ENCODE peak calls at places on chromosomes 13 and 19, in ten cellular contexts. One of them, this sample, is unnamed.
A peak's percentile ranks its signal among the peaks of the same experiment; 100 is the strongest.

GRCh38 chr13:51261610-51262249 is 39.5 kb downstream of the FAM124A start:
- DNase-seq in ecto neural progenitor cell: no peak
- DNase-seq in fibroblast of mammary gland: no peak
- DNase-seq in cardiac muscle cell: no peak
- DNase-seq in T-helper 9 cell: no peak
- DNase-seq in activated CD4-positive, alpha-beta T cell treated with anti-CD3 and anti-CD28 coated beads for 36 hours: no peak
- DNase-seq in mesothelial cell of epicardium: no peak
- DNase-seq in type B pancreatic cell: no peak
- DNase-seq in KG1: no peak
- DNase-seq in mucosa of descending colon: no peak
- DNase-seq in this sample: no peak

GRCh38 chr13:97566907-97567306 is 132.9 kb downstream of the RAP2A start:
- DNase-seq in type B pancreatic cell: no peak
- DNase-seq in mucosa of descending colon: no peak
- DNase-seq in fibroblast of mammary gland: no peak
- DNase-seq in KG1: no peak
- DNase-seq in activated CD4-positive, alpha-beta T cell treated with anti-CD3 and anti-CD28 coated beads for 36 hours: no peak
- DNase-seq in ecto neural progenitor cell: no peak
- DNase-seq in mesothelial cell of epicardium: no peak
- DNase-seq in cardiac muscle cell: no peak
- DNase-seq in T-helper 9 cell: no peak
- DNase-seq in this sample: no peak

GRCh38 chr13:93559718-93560117 is 333.1 kb downstream of the GPC6 start:
- DNase-seq in ecto neural progenitor cell: no peak
- DNase-seq in T-helper 9 cell: no peak
- DNase-seq in mesothelial cell of epicardium: no peak
- DNase-seq in KG1: no peak
- DNase-seq in activated CD4-positive, alpha-beta T cell treated with anti-CD3 and anti-CD28 coated beads for 36 hours: no peak
- DNase-seq in fibroblast of mammary gland: peak; percentile 94
- DNase-seq in cardiac muscle cell: peak; percentile 76
- DNase-seq in type B pancreatic cell: no peak
- DNase-seq in mucosa of descending colon: no peak
- DNase-seq in this sample: no peak

GRCh38 chr19:46107371-46107770 is 17.1 kb downstream of the IGFL3 start:
- DNase-seq in fibroblast of mammary gland: peak; percentile 57
- DNase-seq in type B pancreatic cell: no peak
- DNase-seq in mesothelial cell of epicardium: no peak
- DNase-seq in KG1: no peak
- DNase-seq in T-helper 9 cell: no peak
- DNase-seq in cardiac muscle cell: peak; percentile 67
- DNase-seq in mucosa of descending colon: no peak
- DNase-seq in ecto neural progenitor cell: no peak
- DNase-seq in activated CD4-positive, alpha-beta T cell treated with anti-CD3 and anti-CD28 coated beads for 36 hours: no peak
- DNase-seq in this sample: no peak

GRCh38 chr19:16670291-16670690 is 9.4 kb downstream of the TMEM38A start:
- DNase-seq in KG1: no peak
- DNase-seq in type B pancreatic cell: no peak
- DNase-seq in cardiac muscle cell: no peak
- DNase-seq in fibroblast of mammary gland: no peak
- DNase-seq in mucosa of descending colon: no peak
- DNase-seq in ecto neural progenitor cell: no peak
- DNase-seq in mesothelial cell of epicardium: no peak
- DNase-seq in activated CD4-positive, alpha-beta T cell treated with anti-CD3 and anti-CD28 coated beads for 36 hours: no peak
- DNase-seq in T-helper 9 cell: no peak
- DNase-seq in this sample: no peak

GRCh38 chr13:66635526-66635925 is 594.6 kb downstream of the PCDH9 start:
- DNase-seq in cardiac muscle cell: peak; percentile 79
- DNase-seq in fibroblast of mammary gland: peak; percentile 85
- DNase-seq in type B pancreatic cell: no peak
- DNase-seq in activated CD4-positive, alpha-beta T cell treated with anti-CD3 and anti-CD28 coated beads for 36 hours: no peak
- DNase-seq in ecto neural progenitor cell: no peak
- DNase-seq in mucosa of descending colon: no peak
- DNase-seq in T-helper 9 cell: no peak
- DNase-seq in mesothelial cell of epicardium: no peak
- DNase-seq in KG1: no peak
- DNase-seq in this sample: no peak

GRCh38 chr19:33241091-33241529 is 15.5 kb upstream of the SLC7A10 start:
- DNase-seq in T-helper 9 cell: no peak
- DNase-seq in KG1: no peak
- DNase-seq in type B pancreatic cell: no peak
- DNase-seq in cardiac muscle cell: no peak
- DNase-seq in fibroblast of mammary gland: no peak
- DNase-seq in ecto neural progenitor cell: no peak
- DNase-seq in mesothelial cell of epicardium: no peak
- DNase-seq in mucosa of descending colon: peak; percentile 47
- DNase-seq in activated CD4-positive, alpha-beta T cell treated with anti-CD3 and anti-CD28 coated beads for 36 hours: no peak
- DNase-seq in this sample: no peak

GRCh38 chr19:45078390-45079062 is 534 bp upstream of the GEMIN7 start:
- DNase-seq in KG1: no peak
- DNase-seq in T-helper 9 cell: no peak
- DNase-seq in activated CD4-positive, alpha-beta T cell treated with anti-CD3 and anti-CD28 coated beads for 36 hours: no peak
- DNase-seq in type B pancreatic cell: no peak
- DNase-seq in ecto neural progenitor cell: no peak
- DNase-seq in fibroblast of mammary gland: no peak
- DNase-seq in cardiac muscle cell: no peak
- DNase-seq in mucosa of descending colon: no peak
- DNase-seq in mesothelial cell of epicardium: no peak
- DNase-seq in this sample: no peak

GRCh38 chr13:113413898-113414282 is 39.4 kb downstream of the ADPRHL1 start:
- DNase-seq in mesothelial cell of epicardium: no peak
- DNase-seq in ecto neural progenitor cell: no peak
- DNase-seq in KG1: no peak
- DNase-seq in activated CD4-positive, alpha-beta T cell treated with anti-CD3 and anti-CD28 coated beads for 36 hours: no peak
- DNase-seq in fibroblast of mammary gland: no peak
- DNase-seq in T-helper 9 cell: no peak
- DNase-seq in cardiac muscle cell: no peak
- DNase-seq in mucosa of descending colon: no peak
- DNase-seq in type B pancreatic cell: no peak
- DNase-seq in this sample: no peak

GRCh38 chr13:51768976-51769375 is 35.0 kb downstream of the DHRS12 start:
- DNase-seq in type B pancreatic cell: no peak
- DNase-seq in activated CD4-positive, alpha-beta T cell treated with anti-CD3 and anti-CD28 coated beads for 36 hours: no peak
- DNase-seq in cardiac muscle cell: no peak
- DNase-seq in ecto neural progenitor cell: no peak
- DNase-seq in mucosa of descending colon: no peak
- DNase-seq in fibroblast of mammary gland: no peak
- DNase-seq in T-helper 9 cell: no peak
- DNase-seq in KG1: no peak
- DNase-seq in mesothelial cell of epicardium: no peak
- DNase-seq in this sample: no peak

GRCh38 chr19:5154129-5154798 is 185.4 kb downstream of the KDM4B start:
- DNase-seq in fibroblast of mammary gland: peak; percentile 10
- DNase-seq in T-helper 9 cell: no peak
- DNase-seq in mesothelial cell of epicardium: peak; percentile 39
- DNase-seq in ecto neural progenitor cell: peak; percentile 71
- DNase-seq in type B pancreatic cell: peak; percentile 70
- DNase-seq in cardiac muscle cell: peak; percentile 22
- DNase-seq in mucosa of descending colon: no peak
- DNase-seq in KG1: no peak
- DNase-seq in activated CD4-positive, alpha-beta T cell treated with anti-CD3 and anti-CD28 coated beads for 36 hours: peak; percentile 72
- DNase-seq in this sample: no peak

GRCh38 chr13:42275506-42275905 is 3.6 kb downstream of the AKAP11 start:
- DNase-seq in mesothelial cell of epicardium: no peak
- DNase-seq in mucosa of descending colon: no peak
- DNase-seq in T-helper 9 cell: no peak
- DNase-seq in ecto neural progenitor cell: no peak
- DNase-seq in type B pancreatic cell: no peak
- DNase-seq in cardiac muscle cell: no peak
- DNase-seq in activated CD4-positive, alpha-beta T cell treated with anti-CD3 and anti-CD28 coated beads for 36 hours: peak; percentile 16
- DNase-seq in KG1: no peak
- DNase-seq in fibroblast of mammary gland: no peak
- DNase-seq in this sample: no peak

GRCh38 chr13:46041335-46041934 is 11.1 kb downstream of the ZC3H13 start:
- DNase-seq in T-helper 9 cell: no peak
- DNase-seq in mesothelial cell of epicardium: no peak
- DNase-seq in ecto neural progenitor cell: no peak
- DNase-seq in fibroblast of mammary gland: peak; percentile 20
- DNase-seq in activated CD4-positive, alpha-beta T cell treated with anti-CD3 and anti-CD28 coated beads for 36 hours: no peak
- DNase-seq in mucosa of descending colon: no peak
- DNase-seq in KG1: no peak
- DNase-seq in cardiac muscle cell: no peak
- DNase-seq in type B pancreatic cell: no peak
- DNase-seq in this sample: no peak

GRCh38 chr19:45568732-45569131 is 15.9 kb downstream of the OPA3 start:
- DNase-seq in T-helper 9 cell: no peak
- DNase-seq in KG1: no peak
- DNase-seq in ecto neural progenitor cell: no peak
- DNase-seq in fibroblast of mammary gland: peak; percentile 98
- DNase-seq in mesothelial cell of epicardium: no peak
- DNase-seq in activated CD4-positive, alpha-beta T cell treated with anti-CD3 and anti-CD28 coated beads for 36 hours: no peak
- DNase-seq in type B pancreatic cell: no peak
- DNase-seq in mucosa of descending colon: no peak
- DNase-seq in cardiac muscle cell: no peak
- DNase-seq in this sample: no peak

GRCh38 chr19:55473613-55474012 is 2.8 kb upstream of the ZNF628 start:
- DNase-seq in mucosa of descending colon: no peak
- DNase-seq in mesothelial cell of epicardium: no peak
- DNase-seq in T-helper 9 cell: no peak
- DNase-seq in KG1: no peak
- DNase-seq in fibroblast of mammary gland: peak; percentile 66
- DNase-seq in cardiac muscle cell: no peak
- DNase-seq in type B pancreatic cell: no peak
- DNase-seq in ecto neural progenitor cell: no peak
- DNase-seq in activated CD4-positive, alpha-beta T cell treated with anti-CD3 and anti-CD28 coated beads for 36 hours: no peak
- DNase-seq in this sample: no peak

GRCh38 chr19:2282062-2282861 is at the start of gene PEAK3:
- DNase-seq in T-helper 9 cell: no peak
- DNase-seq in ecto neural progenitor cell: peak; percentile 71
- DNase-seq in type B pancreatic cell: no peak
- DNase-seq in mesothelial cell of epicardium: no peak
- DNase-seq in KG1: peak; percentile 54
- DNase-seq in activated CD4-positive, alpha-beta T cell treated with anti-CD3 and anti-CD28 coated beads for 36 hours: peak; percentile 56
- DNase-seq in cardiac muscle cell: peak; percentile 64
- DNase-seq in mucosa of descending colon: peak; percentile 90
- DNase-seq in fibroblast of mammary gland: no peak
- DNase-seq in this sample: no peak

GRCh38 chr19:1469200-1469935 is 9.6 kb downstream of the C19orf25 start:
- DNase-seq in mucosa of descending colon: peak; percentile 41
- DNase-seq in mesothelial cell of epicardium: no peak
- DNase-seq in KG1: no peak
- DNase-seq in T-helper 9 cell: no peak
- DNase-seq in cardiac muscle cell: no peak
- DNase-seq in ecto neural progenitor cell: no peak
- DNase-seq in type B pancreatic cell: no peak
- DNase-seq in activated CD4-positive, alpha-beta T cell treated with anti-CD3 and anti-CD28 coated beads for 36 hours: peak; percentile 57
- DNase-seq in fibroblast of mammary gland: no peak
- DNase-seq in this sample: no peak

GRCh38 chr19:12194827-12195500 is 32.1 kb downstream of the ZNF136 start:
- DNase-seq in activated CD4-positive, alpha-beta T cell treated with anti-CD3 and anti-CD28 coated beads for 36 hours: peak; percentile 91
- DNase-seq in T-helper 9 cell: peak; percentile 34
- DNase-seq in fibroblast of mammary gland: peak; percentile 52
- DNase-seq in cardiac muscle cell: peak; percentile 85
- DNase-seq in KG1: no peak
- DNase-seq in mesothelial cell of epicardium: peak; percentile 40
- DNase-seq in mucosa of descending colon: peak; percentile 85
- DNase-seq in ecto neural progenitor cell: no peak
- DNase-seq in type B pancreatic cell: no peak
- DNase-seq in this sample: peak; percentile 64

GRCh38 chr13:75055296-75055695 is 426.7 kb downstream of the TBC1D4 start:
- DNase-seq in mesothelial cell of epicardium: no peak
- DNase-seq in cardiac muscle cell: no peak
- DNase-seq in T-helper 9 cell: no peak
- DNase-seq in ecto neural progenitor cell: no peak
- DNase-seq in fibroblast of mammary gland: no peak
- DNase-seq in activated CD4-positive, alpha-beta T cell treated with anti-CD3 and anti-CD28 coated beads for 36 hours: no peak
- DNase-seq in mucosa of descending colon: no peak
- DNase-seq in KG1: no peak
- DNase-seq in type B pancreatic cell: no peak
- DNase-seq in this sample: no peak

GRCh38 chr19:9857920-9858746 is 23.0 kb downstream of the PIN1 start:
- DNase-seq in T-helper 9 cell: no peak
- DNase-seq in type B pancreatic cell: no peak
- DNase-seq in KG1: no peak
- DNase-seq in mucosa of descending colon: no peak
- DNase-seq in mesothelial cell of epicardium: no peak
- DNase-seq in cardiac muscle cell: no peak
- DNase-seq in fibroblast of mammary gland: no peak
- DNase-seq in ecto neural progenitor cell: no peak
- DNase-seq in activated CD4-positive, alpha-beta T cell treated with anti-CD3 and anti-CD28 coated beads for 36 hours: peak; percentile 39
- DNase-seq in this sample: no peak

GRCh38 chr19:54422136-54422535 is 6.9 kb downstream of the TTYH1 start:
- DNase-seq in type B pancreatic cell: no peak
- DNase-seq in T-helper 9 cell: no peak
- DNase-seq in fibroblast of mammary gland: no peak
- DNase-seq in mesothelial cell of epicardium: no peak
- DNase-seq in ecto neural progenitor cell: peak; percentile 47
- DNase-seq in mucosa of descending colon: no peak
- DNase-seq in cardiac muscle cell: no peak
- DNase-seq in KG1: no peak
- DNase-seq in activated CD4-positive, alpha-beta T cell treated with anti-CD3 and anti-CD28 coated beads for 36 hours: no peak
- DNase-seq in this sample: no peak

GRCh38 chr19:27734496-27735220 is 1478.3 kb downstream of the UQCRFS1 start:
- DNase-seq in cardiac muscle cell: no peak
- DNase-seq in KG1: no peak
- DNase-seq in ecto neural progenitor cell: no peak
- DNase-seq in T-helper 9 cell: no peak
- DNase-seq in mesothelial cell of epicardium: no peak
- DNase-seq in activated CD4-positive, alpha-beta T cell treated with anti-CD3 and anti-CD28 coated beads for 36 hours: no peak
- DNase-seq in mucosa of descending colon: no peak
- DNase-seq in type B pancreatic cell: peak; percentile 18
- DNase-seq in fibroblast of mammary gland: no peak
- DNase-seq in this sample: no peak

GRCh38 chr19:11699931-11700794 is 38.6 kb downstream of the ZNF823 start:
- DNase-seq in fibroblast of mammary gland: peak; percentile 46
- DNase-seq in mucosa of descending colon: no peak
- DNase-seq in KG1: no peak
- DNase-seq in ecto neural progenitor cell: no peak
- DNase-seq in mesothelial cell of epicardium: no peak
- DNase-seq in T-helper 9 cell: no peak
- DNase-seq in cardiac muscle cell: peak; percentile 50
- DNase-seq in activated CD4-positive, alpha-beta T cell treated with anti-CD3 and anti-CD28 coated beads for 36 hours: no peak
- DNase-seq in type B pancreatic cell: no peak
- DNase-seq in this sample: no peak

This sample was measured in iPS DF 19.7.